ENCODE peak calls at places on chromosomes 2 and 18, in nine cellular contexts. One of them, this sample, is unnamed.

GRCh38 chr18:11955299-11956029 is 25.8 kb upstream of the IMPA2 start:
- DNase-seq in spleen: no peak
- DNase-seq in RWPE2: no peak
- DNase-seq in A549: peak
- DNase-seq in fibroblast of mammary gland: peak
- DNase-seq in cardiac fibroblast: peak
- DNase-seq in adrenal gland: peak
- DNase-seq in IMR-90: peak
- DNase-seq in AG04450: peak
- DNase-seq in this sample: peak

GRCh38 chr2:16013571-16013970 is 73.2 kb downstream of the MYCN start:
- DNase-seq in spleen: no peak
- DNase-seq in RWPE2: no peak
- DNase-seq in A549: no peak
- DNase-seq in fibroblast of mammary gland: no peak
- DNase-seq in cardiac fibroblast: no peak
- DNase-seq in adrenal gland: no peak
- DNase-seq in IMR-90: no peak
- DNase-seq in AG04450: no peak
- DNase-seq in this sample: no peak

GRCh38 chr2:8558096-8558495 is 123.8 kb upstream of the ID2 start:
- DNase-seq in spleen: no peak
- DNase-seq in RWPE2: peak
- DNase-seq in A549: no peak
- DNase-seq in fibroblast of mammary gland: no peak
- DNase-seq in cardiac fibroblast: no peak
- DNase-seq in adrenal gland: no peak
- DNase-seq in IMR-90: no peak
- DNase-seq in AG04450: no peak
- DNase-seq in this sample: no peak

GRCh38 chr2:36988008-36988407 is 21.7 kb upstream of the STRN start:
- DNase-seq in spleen: no peak
- DNase-seq in RWPE2: no peak
- DNase-seq in A549: no peak
- DNase-seq in fibroblast of mammary gland: no peak
- DNase-seq in cardiac fibroblast: no peak
- DNase-seq in adrenal gland: no peak
- DNase-seq in IMR-90: no peak
- DNase-seq in AG04450: no peak
- DNase-seq in this sample: no peak

GRCh38 chr18:12308386-12309100 is 502 bp downstream of the TUBB6 start:
- DNase-seq in spleen: peak
- DNase-seq in RWPE2: peak
- DNase-seq in A549: peak
- DNase-seq in fibroblast of mammary gland: peak
- DNase-seq in cardiac fibroblast: peak
- DNase-seq in adrenal gland: peak
- DNase-seq in IMR-90: peak
- DNase-seq in AG04450: peak
- DNase-seq in this sample: no peak

GRCh38 chr2:28357055-28357454 is 35.6 kb upstream of the FOSL2 start:
- DNase-seq in spleen: no peak
- DNase-seq in RWPE2: no peak
- DNase-seq in A549: no peak
- DNase-seq in fibroblast of mammary gland: no peak
- DNase-seq in cardiac fibroblast: no peak
- DNase-seq in adrenal gland: no peak
- DNase-seq in IMR-90: no peak
- DNase-seq in AG04450: no peak
- DNase-seq in this sample: no peak

GRCh38 chr18:34729264-34729663 is 19.2 kb downstream of the DTNA start:
- DNase-seq in spleen: no peak
- DNase-seq in RWPE2: no peak
- DNase-seq in A549: peak
- DNase-seq in fibroblast of mammary gland: peak
- DNase-seq in cardiac fibroblast: peak
- DNase-seq in adrenal gland: peak
- DNase-seq in IMR-90: no peak
- DNase-seq in AG04450: no peak
- DNase-seq in this sample: no peak

GRCh38 chr2:98881153-98881650 is 54.8 kb downstream of the CRACDL start:
- DNase-seq in spleen: no peak
- DNase-seq in RWPE2: no peak
- DNase-seq in A549: no peak
- DNase-seq in fibroblast of mammary gland: no peak
- DNase-seq in cardiac fibroblast: no peak
- DNase-seq in adrenal gland: no peak
- DNase-seq in IMR-90: no peak
- DNase-seq in AG04450: no peak
- DNase-seq in this sample: no peak

GRCh38 chr2:216179015-216179414 is 69.9 kb downstream of the XRCC5 start:
- DNase-seq in spleen: no peak
- DNase-seq in RWPE2: no peak
- DNase-seq in A549: no peak
- DNase-seq in fibroblast of mammary gland: peak
- DNase-seq in cardiac fibroblast: no peak
- DNase-seq in adrenal gland: no peak
- DNase-seq in IMR-90: no peak
- DNase-seq in AG04450: no peak
- DNase-seq in this sample: no peak

GRCh38 chr2:159933727-159934049 is 128.7 kb downstream of the PLA2R1 start:
- DNase-seq in spleen: no peak
- DNase-seq in RWPE2: no peak
- DNase-seq in A549: no peak
- DNase-seq in fibroblast of mammary gland: no peak
- DNase-seq in cardiac fibroblast: peak
- DNase-seq in adrenal gland: no peak
- DNase-seq in IMR-90: no peak
- DNase-seq in AG04450: no peak
- DNase-seq in this sample: no peak

GRCh38 chr18:66894851-66895250 is 291.0 kb upstream of the CDH19 start:
- DNase-seq in spleen: no peak
- DNase-seq in RWPE2: no peak
- DNase-seq in A549: no peak
- DNase-seq in fibroblast of mammary gland: no peak
- DNase-seq in cardiac fibroblast: no peak
- DNase-seq in adrenal gland: no peak
- DNase-seq in IMR-90: no peak
- DNase-seq in AG04450: no peak
- DNase-seq in this sample: no peak

GRCh38 chr18:35786359-35787042 is 186.0 kb upstream of the RMP24 start:
- DNase-seq in spleen: no peak
- DNase-seq in RWPE2: no peak
- DNase-seq in A549: no peak
- DNase-seq in fibroblast of mammary gland: no peak
- DNase-seq in cardiac fibroblast: no peak
- DNase-seq in adrenal gland: no peak
- DNase-seq in IMR-90: no peak
- DNase-seq in AG04450: no peak
- DNase-seq in this sample: no peak

GRCh38 chr2:237998530-237998929 is 31.7 kb downstream of the UBE2F start:
- DNase-seq in spleen: no peak
- DNase-seq in RWPE2: no peak
- DNase-seq in A549: no peak
- DNase-seq in fibroblast of mammary gland: peak
- DNase-seq in cardiac fibroblast: peak
- DNase-seq in adrenal gland: peak
- DNase-seq in IMR-90: peak
- DNase-seq in AG04450: no peak
- DNase-seq in this sample: no peak

GRCh38 chr18:42258301-42258965 is 303.4 kb downstream of the PIK3C3 start:
- DNase-seq in spleen: no peak
- DNase-seq in RWPE2: no peak
- DNase-seq in A549: no peak
- DNase-seq in fibroblast of mammary gland: no peak
- DNase-seq in cardiac fibroblast: no peak
- DNase-seq in adrenal gland: no peak
- DNase-seq in IMR-90: no peak
- DNase-seq in AG04450: no peak
- DNase-seq in this sample: no peak

GRCh38 chr18:6757966-6758365 is 28.4 kb downstream of the ARHGAP28 start:
- DNase-seq in spleen: no peak
- DNase-seq in RWPE2: no peak
- DNase-seq in A549: no peak
- DNase-seq in fibroblast of mammary gland: peak
- DNase-seq in cardiac fibroblast: no peak
- DNase-seq in adrenal gland: no peak
- DNase-seq in IMR-90: peak
- DNase-seq in AG04450: no peak
- DNase-seq in this sample: no peak

GRCh38 chr2:150916997-150917396 is 344.7 kb downstream of the RBM43 start:
- DNase-seq in spleen: no peak
- DNase-seq in RWPE2: no peak
- DNase-seq in A549: no peak
- DNase-seq in fibroblast of mammary gland: peak
- DNase-seq in cardiac fibroblast: no peak
- DNase-seq in adrenal gland: no peak
- DNase-seq in IMR-90: peak
- DNase-seq in AG04450: no peak
- DNase-seq in this sample: no peak

GRCh38 chr2:230798769-230799399 is 65.9 kb upstream of the ITM2C start:
- DNase-seq in spleen: no peak
- DNase-seq in RWPE2: no peak
- DNase-seq in A549: peak
- DNase-seq in fibroblast of mammary gland: peak
- DNase-seq in cardiac fibroblast: peak
- DNase-seq in adrenal gland: no peak
- DNase-seq in IMR-90: peak
- DNase-seq in AG04450: no peak
- DNase-seq in this sample: no peak

DNA sequence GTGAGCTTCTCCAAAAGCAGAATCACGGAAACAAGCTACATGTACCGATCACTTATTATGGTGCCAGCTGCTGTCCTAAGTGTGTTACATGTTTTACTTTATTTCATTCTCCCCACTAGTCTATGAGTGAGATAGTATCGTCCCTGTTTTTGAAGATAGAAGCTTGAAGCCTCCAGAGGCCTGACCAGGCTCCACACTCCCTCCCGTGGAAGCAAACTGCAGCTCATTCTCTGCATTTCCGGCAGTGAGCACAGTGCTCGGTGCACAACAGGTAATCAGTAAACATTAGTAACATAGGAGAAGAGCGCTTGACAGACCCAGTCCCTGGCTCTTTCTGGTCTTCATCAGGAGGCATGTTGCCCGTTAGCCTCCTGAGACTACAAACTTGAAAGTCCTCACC is 72.9 kb downstream of the ZBTB7C start:
- DNase-seq in spleen: no peak
- DNase-seq in RWPE2: no peak
- DNase-seq in A549: no peak
- DNase-seq in fibroblast of mammary gland: peak
- DNase-seq in cardiac fibroblast: peak
- DNase-seq in adrenal gland: no peak
- DNase-seq in IMR-90: no peak
- DNase-seq in AG04450: no peak
- DNase-seq in this sample: no peak
- TF ChIP-seq CTCF in spleen: no peak
- TF ChIP-seq CTCF in RWPE2: peak
- TF ChIP-seq CTCF in A549: no peak
- TF ChIP-seq CTCF in fibroblast of mammary gland: peak
- TF ChIP-seq CTCF in cardiac fibroblast: peak
- TF ChIP-seq CTCF in adrenal gland: peak
- TF ChIP-seq CTCF in IMR-90: no peak
- TF ChIP-seq CTCF in AG04450: no peak
- TF ChIP-seq CTCF in this sample: peak

GRCh38 chr2:177211148-177211547 is 1.4 kb upstream of the HNRNPA3 start:
- DNase-seq in spleen: no peak
- DNase-seq in RWPE2: no peak
- DNase-seq in A549: no peak
- DNase-seq in fibroblast of mammary gland: no peak
- DNase-seq in cardiac fibroblast: no peak
- DNase-seq in adrenal gland: no peak
- DNase-seq in IMR-90: no peak
- DNase-seq in AG04450: no peak
- DNase-seq in this sample: no peak
- H3K4me3 ChIP-seq in spleen: peak
- H3K4me3 ChIP-seq in RWPE2: peak
- H3K4me3 ChIP-seq in A549: peak
- H3K4me3 ChIP-seq in fibroblast of mammary gland: peak
- H3K4me3 ChIP-seq in cardiac fibroblast: peak
- H3K4me3 ChIP-seq in adrenal gland: no peak
- H3K4me3 ChIP-seq in IMR-90: no peak
- H3K4me3 ChIP-seq in AG04450: peak
- H3K4me3 ChIP-seq in this sample: peak

GRCh38 chr2:234257859-234258561 is 207.5 kb downstream of the SPP2 start:
- DNase-seq in spleen: peak
- DNase-seq in RWPE2: peak
- DNase-seq in A549: peak
- DNase-seq in fibroblast of mammary gland: peak
- DNase-seq in cardiac fibroblast: peak
- DNase-seq in adrenal gland: peak
- DNase-seq in IMR-90: peak
- DNase-seq in AG04450: peak
- DNase-seq in this sample: no peak
- TF ChIP-seq CTCF in spleen: no peak
- TF ChIP-seq CTCF in RWPE2: peak
- TF ChIP-seq CTCF in A549: peak
- TF ChIP-seq CTCF in fibroblast of mammary gland: peak
- TF ChIP-seq CTCF in cardiac fibroblast: peak
- TF ChIP-seq CTCF in adrenal gland: peak
- TF ChIP-seq CTCF in IMR-90: peak
- TF ChIP-seq CTCF in AG04450: peak
- TF ChIP-seq CTCF in this sample: no peak

DNA sequence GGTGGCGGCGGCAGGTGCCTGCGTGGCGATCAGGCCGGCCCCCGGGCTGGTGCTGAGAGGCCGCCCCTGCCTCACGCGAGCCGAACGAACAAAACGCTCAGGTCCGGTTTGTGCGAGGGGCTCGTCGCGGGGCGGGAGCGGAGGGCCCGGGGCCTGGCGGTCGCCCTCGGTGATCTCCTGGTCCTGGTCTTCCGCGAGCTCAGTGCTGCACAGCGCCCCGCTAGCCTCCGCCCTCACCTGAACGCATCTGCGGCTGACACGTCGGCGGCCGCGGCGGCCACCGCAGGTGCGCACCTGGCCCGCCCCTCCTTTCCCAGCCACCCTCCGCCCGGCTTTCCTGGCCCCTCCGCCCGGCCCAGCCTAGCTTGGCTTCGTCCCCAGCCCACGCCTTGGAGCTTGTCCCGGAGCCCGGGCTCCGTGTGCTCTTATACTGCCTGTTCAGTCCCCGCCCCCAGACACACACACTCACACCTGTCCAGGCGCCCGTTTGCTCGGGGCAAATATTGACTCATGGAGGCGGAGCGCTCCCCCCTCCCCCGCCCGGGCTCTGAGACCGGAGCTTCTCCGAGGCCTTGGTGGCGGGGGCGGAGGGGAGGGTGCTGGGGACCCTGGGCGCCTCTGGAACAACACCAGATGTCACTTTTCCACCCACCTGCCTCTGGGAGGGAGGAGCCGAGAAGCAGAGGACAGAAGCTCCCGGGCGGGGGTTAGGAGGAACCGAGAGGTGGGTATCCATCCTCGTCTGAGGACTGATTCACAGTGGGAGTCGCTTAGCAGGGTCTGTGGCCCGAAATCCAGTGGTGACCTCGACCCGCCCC is 8.6 kb upstream of the CRYBA2 start:
- DNase-seq in spleen: no peak
- DNase-seq in RWPE2: no peak
- DNase-seq in A549: no peak
- DNase-seq in fibroblast of mammary gland: no peak
- DNase-seq in cardiac fibroblast: no peak
- DNase-seq in adrenal gland: peak
- DNase-seq in IMR-90: no peak
- DNase-seq in AG04450: no peak
- DNase-seq in this sample: no peak
- H3K4me3 ChIP-seq in spleen: peak
- H3K4me3 ChIP-seq in RWPE2: peak
- H3K4me3 ChIP-seq in A549: peak
- H3K4me3 ChIP-seq in fibroblast of mammary gland: no peak
- H3K4me3 ChIP-seq in cardiac fibroblast: no peak
- H3K4me3 ChIP-seq in adrenal gland: no peak
- H3K4me3 ChIP-seq in IMR-90: no peak
- H3K4me3 ChIP-seq in AG04450: no peak
- H3K4me3 ChIP-seq in this sample: peak